ENCODE peak calls at places on chromosomes 12 and 14, in five cellular contexts. S is HFF-Myc, M is HL-60, B is psoas muscle, Y is thoracic aorta. F is an unnamed sample.

GRCh38 chr12:82694970-82695369 is 8.3 kb downstream of the TMTC2 start:
- DNase-seq in S (no peak), Y (no peak), B (no peak), M (no peak), F (no peak)

GRCh38 chr14:68784995-68785816 is 7.7 kb downstream of the ZFP36L1 start:
- DNase-seq in B (no peak), Y (no peak), M (no peak), S (no peak), F (no peak)

GRCh38 chr14:23951590-23952143 is 1.9 kb upstream of the DHRS4 start:
- DNase-seq in B (no peak), M (no peak), Y (no peak), S (no peak), F (no peak)

GRCh38 chr12:45566257-45566656 is 163.2 kb upstream of the ARID2 start:
- DNase-seq in S (no peak), B (no peak), Y (no peak), M (no peak), F (no peak)

GRCh38 chr12:20883288-20883687 is 72.8 kb downstream of the SLCO1B3 start:
- DNase-seq in M (no peak), Y (peak), S (no peak), B (no peak), F (peak)

GRCh38 chr12:116520801-116521471 is 38.2 kb upstream of the MAP1LC3B2 start:
- DNase-seq in B (no peak), S (no peak), M (no peak), Y (no peak), F (peak)

GRCh38 chr14:95156765-95157194 is 549 bp downstream of the DICER1 start:
- DNase-seq in M (no peak), B (peak), Y (no peak), S (no peak), F (no peak)

GRCh38 chr14:102371361-102371760 is 8.6 kb downstream of the TECPR2 start:
- DNase-seq in B (no peak), S (no peak), M (no peak), Y (no peak), F (no peak)

GRCh38 chr14:64541261-64541970 is 875 bp downstream of the HSPA2 start:
- DNase-seq in Y (no peak), S (no peak), B (no peak), M (no peak), F (no peak)

GRCh38 chr12:108730337-108731104 is 797 bp downstream of the CORO1C start:
- DNase-seq in Y (peak), B (peak), M (no peak), S (no peak), F (peak)

GRCh38 chr12:49803693-49804450 is 24.3 kb downstream of the NCKAP5L start:
- DNase-seq in M (no peak), S (no peak), Y (no peak), B (no peak), F (no peak)

GRCh38 chr14:63996575-63997220 is 143.9 kb downstream of the SYNE2 start:
- DNase-seq in Y (no peak), M (no peak), S (peak), B (no peak), F (no peak)

GRCh38 chr12:6458281-6459003 is 6.6 kb downstream of the TAPBPL start:
- DNase-seq in B (no peak), S (no peak), Y (no peak), M (no peak), F (no peak)

GRCh38 chr12:19873146-19873545 is 433.9 kb downstream of the AEBP2 start:
- DNase-seq in M (no peak), S (no peak), Y (no peak), B (no peak), F (no peak)

GRCh38 chr14:91361236-91361811 is 56.3 kb downstream of the CCDC88C start:
- DNase-seq in B (no peak), M (peak), Y (no peak), S (no peak), F (no peak)

GRCh38 chr12:131118366-131118765 is 164.7 kb downstream of the ADGRD1 start:
- DNase-seq in S (no peak), B (no peak), Y (no peak), M (no peak), F (no peak)

GRCh38 chr12:47718531-47718930 is 6.8 kb downstream of the ENDOU start:
- DNase-seq in M (no peak), Y (no peak), S (no peak), B (no peak), F (no peak)

DNA sequence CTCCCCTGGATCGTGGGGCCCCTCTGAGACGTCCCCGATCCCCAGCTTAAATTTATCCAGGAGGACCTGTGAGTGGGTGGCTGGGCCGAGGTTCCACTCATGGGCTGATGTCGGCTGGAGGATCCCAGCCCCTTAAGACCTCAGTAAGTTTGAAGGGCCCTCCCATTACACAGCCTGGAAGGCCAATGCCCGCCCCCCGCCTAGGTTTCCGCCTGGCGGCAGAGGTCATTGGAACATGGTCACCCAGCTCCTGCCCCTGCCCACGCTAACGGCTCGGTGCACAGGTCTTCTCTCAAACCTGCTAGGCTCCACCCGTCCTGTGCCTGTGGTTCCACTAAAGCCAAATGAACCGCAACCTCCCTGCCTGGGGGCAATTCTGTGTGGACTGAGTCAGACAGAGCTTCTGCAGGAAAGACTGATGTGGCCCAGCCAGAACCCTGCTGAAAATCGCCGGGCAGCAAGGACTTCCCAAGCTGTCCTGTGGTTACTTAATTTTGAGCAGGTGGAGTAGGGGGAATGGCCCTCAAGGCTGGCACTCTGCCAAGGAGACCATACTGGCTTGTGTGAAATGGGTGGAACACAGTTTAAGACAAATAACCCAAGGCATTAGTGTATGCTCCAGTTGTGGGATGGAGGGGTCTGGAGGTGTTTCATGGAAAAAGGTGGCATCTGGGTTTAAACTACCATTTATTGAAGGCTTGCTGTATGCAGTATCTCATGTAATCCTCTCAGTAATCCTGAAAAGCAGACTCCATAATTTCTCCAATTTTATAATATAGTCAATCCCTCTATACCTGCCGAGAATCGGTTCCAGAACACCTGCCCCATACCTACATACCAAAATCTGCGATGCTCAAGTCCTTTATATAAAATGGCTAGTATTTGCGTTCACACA is 903 bp upstream of the NT5DC3 start:
- DNase-seq in S (peak), Y (peak), B (peak), M (no peak), F (peak)
- TF ChIP-seq CTCF in S (no peak), Y (no peak), B (no peak), M (no peak), F (no peak)

GRCh38 chr14:33469898-33470297 is 481.0 kb downstream of the EGLN3 start:
- DNase-seq in B (no peak), Y (no peak), S (no peak), M (no peak), F (no peak)
- H3K4me3 ChIP-seq in B (no peak), Y (no peak), S (no peak), M (no peak), F (no peak)

GRCh38 chr14:52954346-52955214 is 3.7 kb upstream of the FERMT2 start:
- DNase-seq in S (no peak), M (no peak), Y (no peak), B (no peak), F (no peak)
- TF ChIP-seq CTCF in S (no peak), M (no peak), Y (peak), B (no peak), F (no peak)

GRCh38 chr12:127161466-127161865 is 1105.5 kb upstream of the TMEM132C start:
- DNase-seq in M (no peak), Y (no peak), B (no peak), S (no peak), F (no peak)

GRCh38 chr12:127162307-127162706 is 1104.7 kb upstream of the TMEM132C start:
- DNase-seq in S (no peak), M (no peak), Y (no peak), B (no peak), F (no peak)

GRCh38 chr12:127162902-127163301 is 1104.1 kb upstream of the TMEM132C start:
- DNase-seq in M (no peak), B (no peak), S (peak), Y (no peak), F (no peak)

GRCh38 chr12:127169321-127170270 is 1097.4 kb upstream of the TMEM132C start:
- DNase-seq in S (no peak), Y (no peak), B (no peak), M (no peak), F (no peak)

DNA sequence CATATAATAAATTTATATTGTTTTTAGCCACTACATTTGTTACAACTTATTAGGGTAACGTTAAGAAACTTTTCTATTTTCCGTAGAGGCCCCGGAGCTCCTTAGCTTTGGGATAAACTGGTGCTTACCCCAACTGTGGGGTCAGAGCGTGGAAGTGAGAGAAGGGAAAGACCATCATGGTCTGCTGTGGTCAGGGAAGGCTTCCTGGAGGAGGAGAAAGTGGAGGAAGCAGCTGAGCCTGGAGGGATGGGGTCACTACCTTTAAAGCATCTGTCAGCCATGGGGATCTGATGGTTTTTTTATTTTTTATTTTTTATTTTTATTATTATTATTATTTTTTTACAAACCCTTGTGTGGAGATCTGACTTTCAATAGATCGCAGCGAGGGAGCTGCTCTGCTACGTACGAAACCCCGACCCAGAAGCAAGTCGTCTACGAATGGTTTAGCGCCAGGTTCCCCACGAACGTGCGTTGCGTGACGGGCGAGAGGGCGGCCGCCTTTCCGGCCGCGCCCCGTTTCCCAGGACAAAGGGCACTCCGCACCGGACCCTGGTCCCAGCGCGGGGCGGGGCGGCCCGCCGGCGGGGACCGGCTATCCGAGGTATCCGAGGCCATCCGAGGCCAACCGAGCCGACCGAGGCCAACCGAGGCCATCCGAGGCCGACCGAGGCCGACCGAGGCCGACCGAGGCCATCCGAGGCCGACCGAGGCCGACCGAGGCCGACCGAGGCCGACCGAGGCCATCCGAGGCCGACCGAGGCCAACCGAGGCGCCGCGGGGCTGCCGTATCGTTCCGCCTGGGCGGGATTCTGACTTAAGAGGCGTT is 1101.2 kb upstream of the TMEM132C start:
- DNase-seq in B (peak), S (peak), Y (no peak), M (peak), F (peak)
- H3K4me3 ChIP-seq in B (peak), S (peak), Y (peak), M (peak), F (peak)

F was measured in astrocyte of the cerebellum.